ENCODE peak calls at places on chromosomes 12 and 14, in five cellular contexts. F is uterus, C is activated T-helper 1 cell treated with Interleukin-2 at 50 U/mL for 16 hours, Z is SW480, V is iris pigment epithelial cell. W is an unnamed sample.
A peak's percentile ranks its signal among the peaks of the same experiment; 100 is the strongest.

GRCh38 chr12:31224768-31225448 is 101.0 kb downstream of the SINHCAF start:
- DNase-seq in Z (no peak), C (no peak), F (no peak), V (no peak), W (no peak)

GRCh38 chr12:132907216-132907615 is 19.8 kb upstream of the CHFR start:
- DNase-seq in V (peak; percentile 31), C (no peak), Z (no peak), F (no peak), W (no peak)

GRCh38 chr14:65290830-65291229 is 121.7 kb upstream of the FUT8 start:
- DNase-seq in Z (peak; percentile 95), V (peak; percentile 88), F (no peak), C (no peak), W (no peak)

GRCh38 chr14:95993768-95994592 is 45.2 kb upstream of the C14orf132 start:
- DNase-seq in C (no peak), F (peak; percentile 31), Z (peak; percentile 65), V (peak; percentile 43), W (no peak)

GRCh38 chr12:6688543-6688999 is 604 bp downstream of the ZNF384 start:
- DNase-seq in Z (no peak), F (no peak), C (peak; percentile 28), V (no peak), W (no peak)

GRCh38 chr12:66323017-66323416 is 20.7 kb downstream of the HELB start:
- DNase-seq in C (no peak), V (no peak), F (no peak), Z (no peak), W (no peak)

GRCh38 chr12:33052141-33053051 is 155.8 kb upstream of the PKP2 start:
- DNase-seq in F (no peak), V (no peak), Z (no peak), C (no peak), W (no peak)

GRCh38 chr12:111546758-111547383 is 52.2 kb downstream of the ATXN2 start:
- DNase-seq in V (peak; percentile 69), F (no peak), C (no peak), Z (no peak), W (no peak)

GRCh38 chr12:25788707-25789106 is 169.8 kb upstream of the RASSF8 start:
- DNase-seq in V (no peak), F (no peak), C (no peak), Z (no peak), W (no peak)

GRCh38 chr12:101697197-101697929 is at the start of gene CHPT1:
- DNase-seq in Z (peak; percentile 64), V (peak; percentile 31), C (peak; percentile 46), F (peak; percentile 59), W (peak; percentile 43)

GRCh38 chr14:94042433-94043091 is 16.4 kb downstream of the OTUB2 start:
- DNase-seq in V (no peak), F (no peak), C (no peak), Z (no peak), W (no peak)

GRCh38 chr12:5503774-5504173 is 71.9 kb downstream of the NTF3 start:
- DNase-seq in Z (no peak), F (no peak), C (no peak), V (no peak), W (no peak)

GRCh38 chr12:39807043-39807442 is 187.4 kb upstream of the ABCD2 start:
- DNase-seq in Z (no peak), C (no peak), F (no peak), V (peak; percentile 9), W (no peak)

GRCh38 chr12:98126637-98127335 is 388.6 kb upstream of the TMPO start:
- DNase-seq in V (no peak), Z (peak; percentile 44), C (no peak), F (no peak), W (no peak)

GRCh38 chr14:53035796-53036195 is 84.9 kb upstream of the FERMT2 start:
- DNase-seq in V (peak; percentile 44), F (no peak), C (no peak), Z (no peak), W (no peak)

GRCh38 chr14:90842726-90843125 is 26.5 kb upstream of the TTC7B start:
- DNase-seq in F (no peak), V (no peak), C (no peak), Z (no peak), W (no peak)

GRCh38 chr14:68584786-68585185 is 208.1 kb downstream of the ZFP36L1 start:
- DNase-seq in C (no peak), Z (no peak), V (no peak), F (no peak), W (no peak)

GRCh38 chr14:68144051-68144681 is 324.6 kb downstream of the RAD51B start:
- DNase-seq in C (no peak), Z (no peak), F (peak; percentile 88), V (peak; percentile 97), W (no peak)

GRCh38 chr12:68832504-68832867 is 24.5 kb downstream of the MDM2 start:
- DNase-seq in C (no peak), V (no peak), Z (no peak), F (no peak), W (no peak)

GRCh38 chr14:60091550-60092511 is at the start of gene PCNX4:
- DNase-seq in F (peak; percentile 98), Z (peak; percentile 99), V (peak; percentile 99), C (peak; percentile 87), W (peak; percentile 87)

GRCh38 chr12:131832393-131833231 is 4.4 kb downstream of the MMP17 start:
- DNase-seq in Z (no peak), V (peak; percentile 31), F (peak; percentile 52), C (no peak), W (no peak)

GRCh38 chr14:51650721-51651387 is 856 bp upstream of the FRMD6 start:
- DNase-seq in C (no peak), V (no peak), F (peak; percentile 50), Z (no peak), W (no peak)

GRCh38 chr14:104305511-104306449 is 167.4 kb downstream of the KIF26A start:
- DNase-seq in F (no peak), V (no peak), Z (no peak), C (no peak), W (no peak)

GRCh38 chr12:39389399-39390150 is 53.3 kb downstream of the KIF21A start:
- DNase-seq in V (no peak), F (no peak), Z (no peak), C (no peak), W (no peak)

GRCh38 chr12:26690601-26691000 is 142.4 kb downstream of the ITPR2 start:
- DNase-seq in Z (no peak), V (no peak), F (no peak), C (no peak), W (no peak)

GRCh38 chr12:130916251-130916911 is 37.3 kb upstream of the ADGRD1 start:
- DNase-seq in F (peak; percentile 66), C (no peak), Z (peak; percentile 62), V (peak; percentile 59), W (no peak)

GRCh38 chr12:124039276-124039675 is 66.3 kb downstream of the ZNF664 start:
- DNase-seq in Z (no peak), C (no peak), V (peak; percentile 72), F (no peak), W (no peak)

GRCh38 chr12:28855761-28856160 is 293.3 kb upstream of the FAR2 start:
- DNase-seq in V (no peak), Z (no peak), F (no peak), C (no peak), W (no peak)

GRCh38 chr12:2288875-2289274 is 236.1 kb downstream of the CACNA1C start:
- DNase-seq in V (no peak), Z (no peak), F (no peak), C (no peak), W (no peak)

GRCh38 chr14:33679461-33680225 is 271.2 kb downstream of the EGLN3 start:
- DNase-seq in V (peak; percentile 63), Z (peak; percentile 71), F (no peak), C (no peak), W (no peak)

GRCh38 chr14:61433169-61433568 is 111.8 kb downstream of the PRKCH start:
- DNase-seq in Z (no peak), C (no peak), F (no peak), V (no peak), W (no peak)

GRCh38 chr14:85175556-85175955 is 354.4 kb upstream of the FLRT2 start:
- DNase-seq in Z (no peak), F (no peak), V (peak; percentile 79), C (no peak), W (no peak)

GRCh38 chr14:76293221-76293620 is 82.7 kb upstream of the ESRRB start:
- DNase-seq in C (no peak), V (no peak), Z (no peak), F (no peak), W (no peak)

GRCh38 chr12:55797068-55797467 is 20.5 kb downstream of the SARNP start:
- DNase-seq in F (peak; percentile 38), C (no peak), V (peak; percentile 64), Z (peak; percentile 26), W (no peak)

GRCh38 chr12:49094104-49094948 is at the start of gene DHH:
- DNase-seq in Z (peak; percentile 36), C (no peak), F (peak; percentile 43), V (no peak), W (no peak)

GRCh38 chr12:29608581-29608980 is 111.1 kb upstream of the OVCH1 start:
- DNase-seq in C (no peak), V (no peak), Z (no peak), F (no peak), W (no peak)

GRCh38 chr12:48542300-48542928 is 17.0 kb downstream of the OR8S1 start:
- DNase-seq in F (no peak), Z (peak; percentile 53), V (peak; percentile 18), C (no peak), W (no peak)